ENCODE peak calls at places on chromosomes 5 and 9, in seven cellular contexts. One of them, this sample, is unnamed.
A peak's percentile ranks its signal among the peaks of the same experiment; 100 is the strongest.

GRCh38 chr9:96378187-96378586 is 5.3 kb downstream of the SLC35D2 start:
- DNase-seq in NCI-H2171 treated with DMSO at 0.1 percent for 48 hours: no peak
- DNase-seq in SK-N-DZ: no peak
- DNase-seq in mesothelial cell of epicardium: no peak
- DNase-seq in NCI-H1105 treated with DMSO at 0.1 percent for 48 hours: no peak
- DNase-seq in adipocyte: no peak
- DNase-seq in activated CD8-positive, alpha-beta memory T cell treated with anti-CD3 and anti-CD28 coated beads for 1 hour: no peak
- DNase-seq in this sample: no peak

GRCh38 chr9:72457366-72457765 is 64.0 kb upstream of the TMC1 start:
- DNase-seq in NCI-H2171 treated with DMSO at 0.1 percent for 48 hours: no peak
- DNase-seq in SK-N-DZ: no peak
- DNase-seq in mesothelial cell of epicardium: no peak
- DNase-seq in NCI-H1105 treated with DMSO at 0.1 percent for 48 hours: no peak
- DNase-seq in adipocyte: no peak
- DNase-seq in activated CD8-positive, alpha-beta memory T cell treated with anti-CD3 and anti-CD28 coated beads for 1 hour: no peak
- DNase-seq in this sample: no peak

GRCh38 chr9:5113523-5113922 is 71.9 kb downstream of the INSL6 start:
- DNase-seq in NCI-H2171 treated with DMSO at 0.1 percent for 48 hours: no peak
- DNase-seq in SK-N-DZ: no peak
- DNase-seq in mesothelial cell of epicardium: no peak
- DNase-seq in NCI-H1105 treated with DMSO at 0.1 percent for 48 hours: no peak
- DNase-seq in adipocyte: no peak
- DNase-seq in activated CD8-positive, alpha-beta memory T cell treated with anti-CD3 and anti-CD28 coated beads for 1 hour: no peak
- DNase-seq in this sample: no peak

GRCh38 chr9:101727621-101728524 is 10.6 kb downstream of the GRIN3A start:
- DNase-seq in NCI-H2171 treated with DMSO at 0.1 percent for 48 hours: peak; percentile 61
- DNase-seq in SK-N-DZ: peak; percentile 20
- DNase-seq in mesothelial cell of epicardium: no peak
- DNase-seq in NCI-H1105 treated with DMSO at 0.1 percent for 48 hours: peak; percentile 59
- DNase-seq in adipocyte: peak; percentile 40
- DNase-seq in activated CD8-positive, alpha-beta memory T cell treated with anti-CD3 and anti-CD28 coated beads for 1 hour: no peak
- DNase-seq in this sample: no peak

GRCh38 chr9:16136961-16137360 is 584.1 kb downstream of the CCDC171 start:
- DNase-seq in NCI-H2171 treated with DMSO at 0.1 percent for 48 hours: no peak
- DNase-seq in SK-N-DZ: no peak
- DNase-seq in mesothelial cell of epicardium: no peak
- DNase-seq in NCI-H1105 treated with DMSO at 0.1 percent for 48 hours: no peak
- DNase-seq in adipocyte: peak; percentile 62
- DNase-seq in activated CD8-positive, alpha-beta memory T cell treated with anti-CD3 and anti-CD28 coated beads for 1 hour: no peak
- DNase-seq in this sample: no peak

GRCh38 chr5:67315802-67316103 is 119.2 kb upstream of the CD180 start:
- DNase-seq in NCI-H2171 treated with DMSO at 0.1 percent for 48 hours: peak; percentile 61
- DNase-seq in SK-N-DZ: no peak
- DNase-seq in mesothelial cell of epicardium: no peak
- DNase-seq in NCI-H1105 treated with DMSO at 0.1 percent for 48 hours: no peak
- DNase-seq in adipocyte: no peak
- DNase-seq in activated CD8-positive, alpha-beta memory T cell treated with anti-CD3 and anti-CD28 coated beads for 1 hour: no peak
- DNase-seq in this sample: no peak

GRCh38 chr9:117718085-117718484 is 13.9 kb downstream of the TLR4 start:
- DNase-seq in NCI-H2171 treated with DMSO at 0.1 percent for 48 hours: no peak
- DNase-seq in SK-N-DZ: no peak
- DNase-seq in mesothelial cell of epicardium: no peak
- DNase-seq in NCI-H1105 treated with DMSO at 0.1 percent for 48 hours: no peak
- DNase-seq in adipocyte: peak; percentile 53
- DNase-seq in activated CD8-positive, alpha-beta memory T cell treated with anti-CD3 and anti-CD28 coated beads for 1 hour: no peak
- DNase-seq in this sample: no peak

GRCh38 chr5:171946382-171946781 is 60.1 kb downstream of the FBXW11 start:
- DNase-seq in NCI-H2171 treated with DMSO at 0.1 percent for 48 hours: no peak
- DNase-seq in SK-N-DZ: no peak
- DNase-seq in mesothelial cell of epicardium: no peak
- DNase-seq in NCI-H1105 treated with DMSO at 0.1 percent for 48 hours: no peak
- DNase-seq in adipocyte: no peak
- DNase-seq in activated CD8-positive, alpha-beta memory T cell treated with anti-CD3 and anti-CD28 coated beads for 1 hour: no peak
- DNase-seq in this sample: no peak

GRCh38 chr9:37325778-37326177 is 96.7 kb upstream of the GRHPR start:
- DNase-seq in NCI-H2171 treated with DMSO at 0.1 percent for 48 hours: no peak
- DNase-seq in SK-N-DZ: no peak
- DNase-seq in mesothelial cell of epicardium: no peak
- DNase-seq in NCI-H1105 treated with DMSO at 0.1 percent for 48 hours: peak; percentile 10
- DNase-seq in adipocyte: no peak
- DNase-seq in activated CD8-positive, alpha-beta memory T cell treated with anti-CD3 and anti-CD28 coated beads for 1 hour: no peak
- DNase-seq in this sample: no peak

GRCh38 chr5:173950829-173951228 is 38.1 kb upstream of the C5orf47 start:
- DNase-seq in NCI-H2171 treated with DMSO at 0.1 percent for 48 hours: no peak
- DNase-seq in SK-N-DZ: no peak
- DNase-seq in mesothelial cell of epicardium: no peak
- DNase-seq in NCI-H1105 treated with DMSO at 0.1 percent for 48 hours: no peak
- DNase-seq in adipocyte: no peak
- DNase-seq in activated CD8-positive, alpha-beta memory T cell treated with anti-CD3 and anti-CD28 coated beads for 1 hour: no peak
- DNase-seq in this sample: no peak

GRCh38 chr5:132456553-132457361 is 33.8 kb downstream of the IRF1 start:
- DNase-seq in NCI-H2171 treated with DMSO at 0.1 percent for 48 hours: no peak
- DNase-seq in SK-N-DZ: no peak
- DNase-seq in mesothelial cell of epicardium: no peak
- DNase-seq in NCI-H1105 treated with DMSO at 0.1 percent for 48 hours: no peak
- DNase-seq in adipocyte: peak; percentile 47
- DNase-seq in activated CD8-positive, alpha-beta memory T cell treated with anti-CD3 and anti-CD28 coated beads for 1 hour: peak; percentile 44
- DNase-seq in this sample: no peak

GRCh38 chr5:17359451-17359965 is 138.5 kb upstream of the TAF11L2 start:
- DNase-seq in NCI-H2171 treated with DMSO at 0.1 percent for 48 hours: no peak
- DNase-seq in SK-N-DZ: no peak
- DNase-seq in mesothelial cell of epicardium: no peak
- DNase-seq in NCI-H1105 treated with DMSO at 0.1 percent for 48 hours: no peak
- DNase-seq in adipocyte: peak; percentile 92
- DNase-seq in activated CD8-positive, alpha-beta memory T cell treated with anti-CD3 and anti-CD28 coated beads for 1 hour: no peak
- DNase-seq in this sample: no peak

GRCh38 chr5:106014262-106014661 is 1656.5 kb downstream of the EFNA5 start:
- DNase-seq in NCI-H2171 treated with DMSO at 0.1 percent for 48 hours: no peak
- DNase-seq in SK-N-DZ: no peak
- DNase-seq in mesothelial cell of epicardium: no peak
- DNase-seq in NCI-H1105 treated with DMSO at 0.1 percent for 48 hours: no peak
- DNase-seq in adipocyte: no peak
- DNase-seq in activated CD8-positive, alpha-beta memory T cell treated with anti-CD3 and anti-CD28 coated beads for 1 hour: no peak
- DNase-seq in this sample: no peak

GRCh38 chr5:60586307-60586901 is 113.6 kb downstream of the DEPDC1B start:
- DNase-seq in NCI-H2171 treated with DMSO at 0.1 percent for 48 hours: no peak
- DNase-seq in SK-N-DZ: no peak
- DNase-seq in mesothelial cell of epicardium: no peak
- DNase-seq in NCI-H1105 treated with DMSO at 0.1 percent for 48 hours: no peak
- DNase-seq in adipocyte: peak; percentile 58
- DNase-seq in activated CD8-positive, alpha-beta memory T cell treated with anti-CD3 and anti-CD28 coated beads for 1 hour: no peak
- DNase-seq in this sample: no peak

GRCh38 chr5:57932761-57933160 is 450.1 kb upstream of the ACTBL2 start:
- DNase-seq in NCI-H2171 treated with DMSO at 0.1 percent for 48 hours: no peak
- DNase-seq in SK-N-DZ: no peak
- DNase-seq in mesothelial cell of epicardium: no peak
- DNase-seq in NCI-H1105 treated with DMSO at 0.1 percent for 48 hours: no peak
- DNase-seq in adipocyte: no peak
- DNase-seq in activated CD8-positive, alpha-beta memory T cell treated with anti-CD3 and anti-CD28 coated beads for 1 hour: no peak
- DNase-seq in this sample: no peak

GRCh38 chr5:111649516-111649915 is 107.5 kb downstream of the NREP start:
- DNase-seq in NCI-H2171 treated with DMSO at 0.1 percent for 48 hours: no peak
- DNase-seq in SK-N-DZ: no peak
- DNase-seq in mesothelial cell of epicardium: no peak
- DNase-seq in NCI-H1105 treated with DMSO at 0.1 percent for 48 hours: no peak
- DNase-seq in adipocyte: no peak
- DNase-seq in activated CD8-positive, alpha-beta memory T cell treated with anti-CD3 and anti-CD28 coated beads for 1 hour: no peak
- DNase-seq in this sample: no peak

GRCh38 chr5:10839916-10840599 is 79.0 kb upstream of the DAP start:
- DNase-seq in NCI-H2171 treated with DMSO at 0.1 percent for 48 hours: no peak
- DNase-seq in SK-N-DZ: no peak
- DNase-seq in mesothelial cell of epicardium: no peak
- DNase-seq in NCI-H1105 treated with DMSO at 0.1 percent for 48 hours: no peak
- DNase-seq in adipocyte: no peak
- DNase-seq in activated CD8-positive, alpha-beta memory T cell treated with anti-CD3 and anti-CD28 coated beads for 1 hour: no peak
- DNase-seq in this sample: no peak

GRCh38 chr5:31470608-31471007 is 61.3 kb downstream of the DROSHA start:
- DNase-seq in NCI-H2171 treated with DMSO at 0.1 percent for 48 hours: no peak
- DNase-seq in SK-N-DZ: no peak
- DNase-seq in mesothelial cell of epicardium: no peak
- DNase-seq in NCI-H1105 treated with DMSO at 0.1 percent for 48 hours: no peak
- DNase-seq in adipocyte: no peak
- DNase-seq in activated CD8-positive, alpha-beta memory T cell treated with anti-CD3 and anti-CD28 coated beads for 1 hour: no peak
- DNase-seq in this sample: peak; percentile 45

GRCh38 chr5:176542596-176543427 is 5.6 kb upstream of the RNF44 start:
- DNase-seq in NCI-H2171 treated with DMSO at 0.1 percent for 48 hours: peak; percentile 2
- DNase-seq in SK-N-DZ: peak; percentile 56
- DNase-seq in mesothelial cell of epicardium: no peak
- DNase-seq in NCI-H1105 treated with DMSO at 0.1 percent for 48 hours: no peak
- DNase-seq in adipocyte: peak; percentile 70
- DNase-seq in activated CD8-positive, alpha-beta memory T cell treated with anti-CD3 and anti-CD28 coated beads for 1 hour: no peak
- DNase-seq in this sample: no peak

GRCh38 chr5:176533894-176534611 is 3.1 kb downstream of the RNF44 start:
- DNase-seq in NCI-H2171 treated with DMSO at 0.1 percent for 48 hours: no peak
- DNase-seq in SK-N-DZ: no peak
- DNase-seq in mesothelial cell of epicardium: no peak
- DNase-seq in NCI-H1105 treated with DMSO at 0.1 percent for 48 hours: no peak
- DNase-seq in adipocyte: peak; percentile 28
- DNase-seq in activated CD8-positive, alpha-beta memory T cell treated with anti-CD3 and anti-CD28 coated beads for 1 hour: no peak
- DNase-seq in this sample: no peak

GRCh38 chr5:127012933-127013332 is 17.4 kb downstream of the MARCHF3 start:
- DNase-seq in NCI-H2171 treated with DMSO at 0.1 percent for 48 hours: no peak
- DNase-seq in SK-N-DZ: no peak
- DNase-seq in mesothelial cell of epicardium: no peak
- DNase-seq in NCI-H1105 treated with DMSO at 0.1 percent for 48 hours: no peak
- DNase-seq in adipocyte: peak; percentile 34
- DNase-seq in activated CD8-positive, alpha-beta memory T cell treated with anti-CD3 and anti-CD28 coated beads for 1 hour: no peak
- DNase-seq in this sample: no peak

GRCh38 chr5:157217289-157218024 is 36.8 kb downstream of the ITK start:
- DNase-seq in NCI-H2171 treated with DMSO at 0.1 percent for 48 hours: no peak
- DNase-seq in SK-N-DZ: no peak
- DNase-seq in mesothelial cell of epicardium: no peak
- DNase-seq in NCI-H1105 treated with DMSO at 0.1 percent for 48 hours: no peak
- DNase-seq in adipocyte: no peak
- DNase-seq in activated CD8-positive, alpha-beta memory T cell treated with anti-CD3 and anti-CD28 coated beads for 1 hour: no peak
- DNase-seq in this sample: no peak

GRCh38 chr9:81317939-81318338 is 371.4 kb downstream of the TLE1 start:
- DNase-seq in NCI-H2171 treated with DMSO at 0.1 percent for 48 hours: peak; percentile 61
- DNase-seq in SK-N-DZ: no peak
- DNase-seq in mesothelial cell of epicardium: no peak
- DNase-seq in NCI-H1105 treated with DMSO at 0.1 percent for 48 hours: no peak
- DNase-seq in adipocyte: peak; percentile 92
- DNase-seq in activated CD8-positive, alpha-beta memory T cell treated with anti-CD3 and anti-CD28 coated beads for 1 hour: no peak
- DNase-seq in this sample: no peak

GRCh38 chr9:92728831-92729734 is 35.5 kb downstream of the BICD2 start:
- DNase-seq in NCI-H2171 treated with DMSO at 0.1 percent for 48 hours: peak; percentile 46
- DNase-seq in SK-N-DZ: no peak
- DNase-seq in mesothelial cell of epicardium: no peak
- DNase-seq in NCI-H1105 treated with DMSO at 0.1 percent for 48 hours: no peak
- DNase-seq in adipocyte: no peak
- DNase-seq in activated CD8-positive, alpha-beta memory T cell treated with anti-CD3 and anti-CD28 coated beads for 1 hour: no peak
- DNase-seq in this sample: peak; percentile 84

GRCh38 chr9:3080951-3081350 is 237.1 kb upstream of the PUM3 start:
- DNase-seq in NCI-H2171 treated with DMSO at 0.1 percent for 48 hours: no peak
- DNase-seq in SK-N-DZ: no peak
- DNase-seq in mesothelial cell of epicardium: no peak
- DNase-seq in NCI-H1105 treated with DMSO at 0.1 percent for 48 hours: no peak
- DNase-seq in adipocyte: no peak
- DNase-seq in activated CD8-positive, alpha-beta memory T cell treated with anti-CD3 and anti-CD28 coated beads for 1 hour: no peak
- DNase-seq in this sample: peak; percentile 2

GRCh38 chr5:177357459-177358332 is at the start of gene RGS14:
- DNase-seq in NCI-H2171 treated with DMSO at 0.1 percent for 48 hours: peak; percentile 31
- DNase-seq in SK-N-DZ: no peak
- DNase-seq in mesothelial cell of epicardium: no peak
- DNase-seq in NCI-H1105 treated with DMSO at 0.1 percent for 48 hours: peak; percentile 43
- DNase-seq in adipocyte: no peak
- DNase-seq in activated CD8-positive, alpha-beta memory T cell treated with anti-CD3 and anti-CD28 coated beads for 1 hour: peak; percentile 45
- DNase-seq in this sample: peak; percentile 77

GRCh38 chr5:126998201-126998631 is 32.1 kb downstream of the MARCHF3 start:
- DNase-seq in NCI-H2171 treated with DMSO at 0.1 percent for 48 hours: peak; percentile 35
- DNase-seq in SK-N-DZ: no peak
- DNase-seq in mesothelial cell of epicardium: no peak
- DNase-seq in NCI-H1105 treated with DMSO at 0.1 percent for 48 hours: no peak
- DNase-seq in adipocyte: peak; percentile 9
- DNase-seq in activated CD8-positive, alpha-beta memory T cell treated with anti-CD3 and anti-CD28 coated beads for 1 hour: no peak
- DNase-seq in this sample: no peak

GRCh38 chr5:17243287-17244063 is 26.0 kb downstream of the BASP1 start:
- DNase-seq in NCI-H2171 treated with DMSO at 0.1 percent for 48 hours: no peak
- DNase-seq in SK-N-DZ: no peak
- DNase-seq in mesothelial cell of epicardium: no peak
- DNase-seq in NCI-H1105 treated with DMSO at 0.1 percent for 48 hours: no peak
- DNase-seq in adipocyte: no peak
- DNase-seq in activated CD8-positive, alpha-beta memory T cell treated with anti-CD3 and anti-CD28 coated beads for 1 hour: no peak
- DNase-seq in this sample: no peak

GRCh38 chr5:61407706-61408105 is 75.6 kb downstream of the ZSWIM6 start:
- DNase-seq in NCI-H2171 treated with DMSO at 0.1 percent for 48 hours: no peak
- DNase-seq in SK-N-DZ: no peak
- DNase-seq in mesothelial cell of epicardium: no peak
- DNase-seq in NCI-H1105 treated with DMSO at 0.1 percent for 48 hours: no peak
- DNase-seq in adipocyte: no peak
- DNase-seq in activated CD8-positive, alpha-beta memory T cell treated with anti-CD3 and anti-CD28 coated beads for 1 hour: no peak
- DNase-seq in this sample: no peak

GRCh38 chr5:157050050-157050449 is 8.9 kb downstream of the HAVCR1 start:
- DNase-seq in NCI-H2171 treated with DMSO at 0.1 percent for 48 hours: no peak
- DNase-seq in SK-N-DZ: no peak
- DNase-seq in mesothelial cell of epicardium: no peak
- DNase-seq in NCI-H1105 treated with DMSO at 0.1 percent for 48 hours: no peak
- DNase-seq in adipocyte: no peak
- DNase-seq in activated CD8-positive, alpha-beta memory T cell treated with anti-CD3 and anti-CD28 coated beads for 1 hour: no peak
- DNase-seq in this sample: no peak

GRCh38 chr9:16115994-16116393 is 563.2 kb downstream of the CCDC171 start:
- DNase-seq in NCI-H2171 treated with DMSO at 0.1 percent for 48 hours: no peak
- DNase-seq in SK-N-DZ: no peak
- DNase-seq in mesothelial cell of epicardium: no peak
- DNase-seq in NCI-H1105 treated with DMSO at 0.1 percent for 48 hours: no peak
- DNase-seq in adipocyte: no peak
- DNase-seq in activated CD8-positive, alpha-beta memory T cell treated with anti-CD3 and anti-CD28 coated beads for 1 hour: no peak
- DNase-seq in this sample: no peak

GRCh38 chr9:129513856-129514496 is 106.9 kb downstream of the C9orf50 start:
- DNase-seq in NCI-H2171 treated with DMSO at 0.1 percent for 48 hours: no peak
- DNase-seq in SK-N-DZ: no peak
- DNase-seq in mesothelial cell of epicardium: no peak
- DNase-seq in NCI-H1105 treated with DMSO at 0.1 percent for 48 hours: no peak
- DNase-seq in adipocyte: no peak
- DNase-seq in activated CD8-positive, alpha-beta memory T cell treated with anti-CD3 and anti-CD28 coated beads for 1 hour: no peak
- DNase-seq in this sample: no peak

This sample was measured in hepatic stellate cell.